ENCODE peak calls at places on chromosomes 2 and 18, in four cellular contexts. One of them, this sample, is unnamed.
A peak's percentile ranks its signal among the peaks of the same experiment; 100 is the strongest.

GRCh38 chr2:27889774-27890145 is 427 bp downstream of the RBKS start:
- DNase-seq in ovary: peak; percentile 38
- DNase-seq in tibial artery: peak; percentile 72
- DNase-seq in PC-3: no peak
- DNase-seq in this sample: peak; percentile 12

GRCh38 chr2:196742685-196743084 is 56.8 kb downstream of the GTF3C3 start:
- DNase-seq in ovary: no peak
- DNase-seq in tibial artery: no peak
- DNase-seq in PC-3: no peak
- DNase-seq in this sample: no peak

GRCh38 chr18:23301971-23302370 is 151.1 kb upstream of the RIOK3 start:
- DNase-seq in ovary: no peak
- DNase-seq in tibial artery: no peak
- DNase-seq in PC-3: no peak
- DNase-seq in this sample: no peak

GRCh38 chr18:35183846-35184245 is 57.0 kb upstream of the ZNF397 start:
- DNase-seq in ovary: no peak
- DNase-seq in tibial artery: no peak
- DNase-seq in PC-3: no peak
- DNase-seq in this sample: no peak

GRCh38 chr2:191167766-191168165 is 17.0 kb upstream of the STAT4 start:
- DNase-seq in ovary: no peak
- DNase-seq in tibial artery: no peak
- DNase-seq in PC-3: peak; percentile 84
- DNase-seq in this sample: no peak

GRCh38 chr2:7118606-7119503 is 201.6 kb downstream of the RNF144A start:
- DNase-seq in ovary: peak; percentile 28
- DNase-seq in tibial artery: no peak
- DNase-seq in PC-3: peak; percentile 61
- DNase-seq in this sample: no peak

GRCh38 chr2:85584857-85585780 is 888 bp downstream of the VAMP5 start:
- DNase-seq in ovary: no peak
- DNase-seq in tibial artery: no peak
- DNase-seq in PC-3: peak; percentile 84
- DNase-seq in this sample: peak; percentile 45

GRCh38 chr18:69845588-69846506 is 101.8 kb downstream of the CD226 start:
- DNase-seq in ovary: no peak
- DNase-seq in tibial artery: no peak
- DNase-seq in PC-3: no peak
- DNase-seq in this sample: no peak

GRCh38 chr2:60570281-60570680 is 16.8 kb upstream of the BCL11A start:
- DNase-seq in ovary: no peak
- DNase-seq in tibial artery: no peak
- DNase-seq in PC-3: no peak
- DNase-seq in this sample: no peak

GRCh38 chr2:31246184-31246852 is 12.4 kb downstream of the EHD3 start:
- DNase-seq in ovary: no peak
- DNase-seq in tibial artery: no peak
- DNase-seq in PC-3: no peak
- DNase-seq in this sample: no peak

GRCh38 chr2:67612576-67612981 is 215.4 kb downstream of the ETAA1 start:
- DNase-seq in ovary: no peak
- DNase-seq in tibial artery: no peak
- DNase-seq in PC-3: no peak
- DNase-seq in this sample: no peak

GRCh38 chr2:239268082-239268481 is 132.7 kb downstream of the HDAC4 start:
- DNase-seq in ovary: no peak
- DNase-seq in tibial artery: peak; percentile 91
- DNase-seq in PC-3: peak; percentile 39
- DNase-seq in this sample: peak; percentile 70

GRCh38 chr2:191818725-191819333 is 28.1 kb downstream of the CAVIN2 start:
- DNase-seq in ovary: no peak
- DNase-seq in tibial artery: no peak
- DNase-seq in PC-3: no peak
- DNase-seq in this sample: no peak

GRCh38 chr2:46825958-46826897 is 89.4 kb downstream of the MCFD2 start:
- DNase-seq in ovary: no peak
- DNase-seq in tibial artery: no peak
- DNase-seq in PC-3: no peak
- DNase-seq in this sample: no peak

GRCh38 chr18:69172046-69172445 is 228.6 kb upstream of the DOK6 start:
- DNase-seq in ovary: no peak
- DNase-seq in tibial artery: no peak
- DNase-seq in PC-3: peak; percentile 25
- DNase-seq in this sample: no peak

GRCh38 chr2:205680903-205681302 is 1.4 kb upstream of the NRP2 start:
- DNase-seq in ovary: no peak
- DNase-seq in tibial artery: no peak
- DNase-seq in PC-3: no peak
- DNase-seq in this sample: no peak

GRCh38 chr2:215423928-215424540 is 11.8 kb downstream of the FN1 start:
- DNase-seq in ovary: no peak
- DNase-seq in tibial artery: no peak
- DNase-seq in PC-3: no peak
- DNase-seq in this sample: no peak

GRCh38 chr18:7300971-7301553 is 70.2 kb downstream of the LRRC30 start:
- DNase-seq in ovary: no peak
- DNase-seq in tibial artery: no peak
- DNase-seq in PC-3: peak; percentile 83
- DNase-seq in this sample: no peak

GRCh38 chr2:70083344-70084156 is 3.7 kb upstream of the PCBP1 start:
- DNase-seq in ovary: no peak
- DNase-seq in tibial artery: peak; percentile 37
- DNase-seq in PC-3: peak; percentile 96
- DNase-seq in this sample: no peak

GRCh38 chr2:157696036-157696435 is 67.4 kb upstream of the ACVR1C start:
- DNase-seq in ovary: no peak
- DNase-seq in tibial artery: no peak
- DNase-seq in PC-3: no peak
- DNase-seq in this sample: no peak

GRCh38 chr2:231930601-231931281 is 4.5 kb upstream of the NPPC start:
- DNase-seq in ovary: peak; percentile 16
- DNase-seq in tibial artery: peak; percentile 29
- DNase-seq in PC-3: no peak
- DNase-seq in this sample: peak; percentile 78

GRCh38 chr2:73640537-73640936 is 1.7 kb downstream of the NAT8 start:
- DNase-seq in ovary: no peak
- DNase-seq in tibial artery: no peak
- DNase-seq in PC-3: peak; percentile 45
- DNase-seq in this sample: no peak

GRCh38 chr2:177532567-177532966 is 140.0 kb downstream of the AGPS start:
- DNase-seq in ovary: no peak
- DNase-seq in tibial artery: no peak
- DNase-seq in PC-3: no peak
- DNase-seq in this sample: no peak

GRCh38 chr2:120442541-120442922 is 96.6 kb downstream of the INHBB start:
- DNase-seq in ovary: no peak
- DNase-seq in tibial artery: no peak
- DNase-seq in PC-3: no peak
- DNase-seq in this sample: no peak

GRCh38 chr2:16105178-16105663 is 164.9 kb downstream of the MYCN start:
- DNase-seq in ovary: no peak
- DNase-seq in tibial artery: no peak
- DNase-seq in PC-3: no peak
- DNase-seq in this sample: no peak

GRCh38 chr2:156132941-156133340 is 199.6 kb downstream of the NR4A2 start:
- DNase-seq in ovary: no peak
- DNase-seq in tibial artery: no peak
- DNase-seq in PC-3: no peak
- DNase-seq in this sample: no peak

GRCh38 chr2:33242845-33243244 is 233.6 kb upstream of the RASGRP3 start:
- DNase-seq in ovary: no peak
- DNase-seq in tibial artery: no peak
- DNase-seq in PC-3: peak; percentile 63
- DNase-seq in this sample: no peak

GRCh38 chr2:96409543-96410184 is 74.1 kb downstream of the NCAPH start:
- DNase-seq in ovary: no peak
- DNase-seq in tibial artery: no peak
- DNase-seq in PC-3: no peak
- DNase-seq in this sample: peak; percentile 71

GRCh38 chr2:218224206-218224605 is 7.2 kb downstream of the ARPC2 start:
- DNase-seq in ovary: no peak
- DNase-seq in tibial artery: no peak
- DNase-seq in PC-3: no peak
- DNase-seq in this sample: no peak

GRCh38 chr2:128435576-128436497 is 117.2 kb upstream of the HS6ST1 start:
- DNase-seq in ovary: peak; percentile 7
- DNase-seq in tibial artery: peak; percentile 33
- DNase-seq in PC-3: no peak
- DNase-seq in this sample: no peak

GRCh38 chr18:57863706-57864105 is 60.6 kb upstream of the ATP8B1 start:
- DNase-seq in ovary: no peak
- DNase-seq in tibial artery: no peak
- DNase-seq in PC-3: peak; percentile 25
- DNase-seq in this sample: no peak

GRCh38 chr2:135586148-135586547 is 54.9 kb downstream of the R3HDM1 start:
- DNase-seq in ovary: no peak
- DNase-seq in tibial artery: no peak
- DNase-seq in PC-3: no peak
- DNase-seq in this sample: no peak

GRCh38 chr18:64332851-64333250 is 184.0 kb upstream of the LINC00305 start:
- DNase-seq in ovary: no peak
- DNase-seq in tibial artery: no peak
- DNase-seq in PC-3: no peak
- DNase-seq in this sample: no peak

GRCh38 chr18:64333584-64333983 is 184.7 kb upstream of the LINC00305 start:
- DNase-seq in ovary: no peak
- DNase-seq in tibial artery: no peak
- DNase-seq in PC-3: no peak
- DNase-seq in this sample: no peak

GRCh38 chr18:64337018-64337417 is 188.1 kb upstream of the LINC00305 start:
- DNase-seq in ovary: no peak
- DNase-seq in tibial artery: no peak
- DNase-seq in PC-3: no peak
- DNase-seq in this sample: no peak

GRCh38 chr18:64337673-64338072 is 188.8 kb upstream of the LINC00305 start:
- DNase-seq in ovary: no peak
- DNase-seq in tibial artery: no peak
- DNase-seq in PC-3: no peak
- DNase-seq in this sample: no peak
- H3K27ac ChIP-seq in ovary: no peak overlapping the region
- H3K27ac ChIP-seq in tibial artery: no peak overlapping the region
- H3K27ac ChIP-seq in PC-3: no peak overlapping the region
- H3K27ac ChIP-seq in this sample: no peak overlapping the region

DNA sequence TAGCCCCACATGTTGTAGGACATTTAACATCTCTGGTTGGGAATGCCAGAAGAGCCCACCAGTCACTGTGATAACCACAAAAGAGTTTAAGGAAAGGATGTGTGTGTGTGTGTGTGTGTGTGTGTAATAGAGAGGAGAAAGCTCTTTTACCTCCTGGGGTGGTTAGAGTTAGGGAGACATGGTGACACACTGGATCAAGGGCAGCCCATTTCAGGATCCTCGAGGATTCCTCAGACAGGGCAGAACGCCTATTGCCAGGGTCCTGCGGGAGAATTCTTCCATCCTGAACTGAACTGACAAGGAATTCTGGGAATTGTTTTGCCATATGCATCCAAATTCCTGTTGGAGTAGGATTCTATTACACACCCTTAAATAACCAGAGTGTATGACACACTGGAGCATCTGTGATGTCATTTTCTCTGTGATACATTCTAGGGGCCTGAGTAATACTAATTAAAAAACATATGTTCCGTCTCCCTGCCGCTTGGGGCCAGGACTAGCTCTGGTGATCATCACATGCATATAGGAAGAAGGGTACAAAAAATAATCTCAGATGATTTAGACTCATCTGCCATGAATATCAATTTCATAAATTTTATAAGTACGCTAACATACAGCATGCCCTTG is 156.4 kb upstream of the MMADHC start:
- DNase-seq in ovary: no peak
- DNase-seq in tibial artery: no peak
- DNase-seq in PC-3: peak; percentile 78
- DNase-seq in this sample: no peak
- H3K27ac ChIP-seq in ovary: no peak overlapping the region
- H3K27ac ChIP-seq in tibial artery: no peak overlapping the region
- H3K27ac ChIP-seq in PC-3: peak overlapping the region; percentile 72
- H3K27ac ChIP-seq in this sample: no peak overlapping the region

GRCh38 chr2:29106980-29107388 is 8.2 kb upstream of the CLIP4 start:
- DNase-seq in ovary: no peak
- DNase-seq in tibial artery: no peak
- DNase-seq in PC-3: peak; percentile 49
- DNase-seq in this sample: no peak
- H3K27ac ChIP-seq in ovary: no peak overlapping the region
- H3K27ac ChIP-seq in tibial artery: no peak overlapping the region
- H3K27ac ChIP-seq in PC-3: peak overlapping the region; percentile 4
- H3K27ac ChIP-seq in this sample: no peak overlapping the region

GRCh38 chr2:181623159-181623558 is 33.7 kb downstream of the CERKL start:
- DNase-seq in ovary: no peak
- DNase-seq in tibial artery: no peak
- DNase-seq in PC-3: no peak
- DNase-seq in this sample: no peak
- H3K27ac ChIP-seq in ovary: no peak overlapping the region
- H3K27ac ChIP-seq in tibial artery: no peak overlapping the region
- H3K27ac ChIP-seq in PC-3: no peak overlapping the region
- H3K27ac ChIP-seq in this sample: no peak overlapping the region

GRCh38 chr2:64134813-64135212 is 9.4 kb downstream of the PELI1 start:
- DNase-seq in ovary: no peak
- DNase-seq in tibial artery: no peak
- DNase-seq in PC-3: no peak
- DNase-seq in this sample: no peak

GRCh38 chr2:64130333-64130732 is 13.9 kb downstream of the PELI1 start:
- DNase-seq in ovary: no peak
- DNase-seq in tibial artery: no peak
- DNase-seq in PC-3: no peak
- DNase-seq in this sample: no peak

GRCh38 chr2:64135421-64135820 is 8.8 kb downstream of the PELI1 start:
- DNase-seq in ovary: no peak
- DNase-seq in tibial artery: no peak
- DNase-seq in PC-3: no peak
- DNase-seq in this sample: no peak

GRCh38 chr2:64133354-64133753 is 10.9 kb downstream of the PELI1 start:
- DNase-seq in ovary: no peak
- DNase-seq in tibial artery: no peak
- DNase-seq in PC-3: no peak
- DNase-seq in this sample: no peak

DNA sequence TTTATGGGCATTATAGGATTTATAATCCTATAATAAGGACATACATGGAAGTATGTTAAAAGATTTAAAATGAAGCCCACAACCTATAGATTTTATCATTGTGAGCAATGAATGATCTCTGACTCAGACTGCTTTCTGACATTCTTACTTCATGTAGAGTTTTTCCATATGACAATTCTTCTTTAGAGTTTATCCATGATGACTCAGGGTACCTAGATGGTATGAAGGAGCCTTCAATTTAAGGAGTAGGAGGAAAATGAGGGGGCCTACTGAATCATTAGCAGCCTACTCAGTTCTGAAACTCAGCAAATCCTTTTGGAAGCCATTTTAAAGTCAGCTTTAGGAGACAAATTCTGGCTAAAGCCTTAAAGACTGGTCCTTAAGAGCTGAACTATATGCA is 10.4 kb downstream of the PELI1 start:
- DNase-seq in ovary: no peak
- DNase-seq in tibial artery: no peak
- DNase-seq in PC-3: peak; percentile 83
- DNase-seq in this sample: no peak
- H3K27ac ChIP-seq in ovary: no peak overlapping the region
- H3K27ac ChIP-seq in tibial artery: no peak overlapping the region
- H3K27ac ChIP-seq in PC-3: peak overlapping the region; percentile 52
- H3K27ac ChIP-seq in this sample: no peak overlapping the region